ENCODE peak calls at places on chromosomes 4 and X, in six cellular contexts. Z is GM13976, M is pancreas, S is natural killer cell, G is fibroblast of the aortic adventitia, X is choroid plexus epithelial cell. V is an unnamed sample.

GRCh38 chr4:101039367-101039766 is 308.0 kb downstream of the PPP3CA start:
- DNase-seq in S (no peak), Z (no peak), X (no peak), M (no peak), G (no peak), V (no peak)

GRCh38 chrX:111568356-111568755 is 56.9 kb downstream of the SERTM2 start:
- DNase-seq in S (no peak), Z (no peak), M (no peak), X (peak), G (peak), V (no peak)

GRCh38 chr4:138702471-138702870 is 313.1 kb upstream of the NOCT start:
- DNase-seq in G (no peak), M (no peak), S (no peak), Z (no peak), X (no peak), V (no peak)

GRCh38 chr4:8746523-8747466 is 124.8 kb downstream of the HMX1 start:
- DNase-seq in M (no peak), Z (no peak), X (no peak), G (no peak), S (no peak), V (peak)

GRCh38 chr4:7364979-7365378 is 69.8 kb downstream of the PSAPL1 start:
- DNase-seq in G (no peak), S (no peak), M (no peak), Z (no peak), X (no peak), V (no peak)

GRCh38 chr4:20480161-20480947 is 219.9 kb upstream of the PACRGL start:
- DNase-seq in S (no peak), G (no peak), M (no peak), X (no peak), Z (no peak), V (no peak)

GRCh38 chr4:42906906-42907774 is 14.6 kb downstream of the GRXCR1 start:
- DNase-seq in X (no peak), S (no peak), M (peak), Z (no peak), G (no peak), V (no peak)

GRCh38 chr4:156799121-156799589 is 172.4 kb downstream of the PDGFC start:
- DNase-seq in S (no peak), M (no peak), X (peak), Z (no peak), G (peak), V (no peak)

GRCh38 chr4:60588556-60588955 is 611.6 kb upstream of the ADGRL3 start:
- DNase-seq in M (no peak), Z (no peak), S (no peak), X (no peak), G (no peak), V (no peak)

GRCh38 chr4:145681956-145682355 is 2.0 kb downstream of the C4orf51 start:
- DNase-seq in S (no peak), Z (no peak), M (no peak), G (no peak), X (peak), V (no peak)

GRCh38 chr4:8568068-8568668 is 12.0 kb upstream of the GPR78 start:
- DNase-seq in G (no peak), X (peak), S (no peak), Z (no peak), M (no peak), V (no peak)

GRCh38 chr4:159070742-159071141 is 32.1 kb upstream of the RAPGEF2 start:
- DNase-seq in X (peak), G (peak), S (no peak), M (no peak), Z (no peak), V (no peak)

GRCh38 chr4:156892695-156893211 is 78.8 kb downstream of the PDGFC start:
- DNase-seq in Z (no peak), G (no peak), S (no peak), M (no peak), X (no peak), V (no peak)

GRCh38 chr4:124777007-124777406 is 64.5 kb upstream of the ANKRD50 start:
- DNase-seq in X (peak), G (no peak), M (peak), S (no peak), Z (no peak), V (no peak)

GRCh38 chrX:56385336-56385735 is 153.2 kb downstream of the KLF8 start:
- DNase-seq in G (no peak), X (no peak), M (no peak), S (no peak), Z (no peak), V (no peak)

GRCh38 chrX:20066968-20067708 is 49.6 kb downstream of the MAP7D2 start:
- DNase-seq in Z (peak), S (no peak), G (peak), X (peak), M (no peak), V (no peak)

GRCh38 chr4:113976937-113977855 is 2.3 kb downstream of the ARSJ start:
- DNase-seq in X (peak), Z (no peak), S (no peak), M (no peak), G (peak), V (no peak)

GRCh38 chr4:1200425-1201035 is 28.1 kb upstream of the SPON2 start:
- DNase-seq in S (no peak), X (peak), Z (no peak), G (peak), M (peak), V (no peak)

GRCh38 chr4:3484057-3484973 is 21.2 kb downstream of the DOK7 start:
- DNase-seq in X (no peak), M (peak), Z (no peak), S (no peak), G (no peak), V (peak)

GRCh38 chr4:153494562-153494961 is 28.4 kb downstream of the TMEM131L start:
- DNase-seq in M (no peak), G (no peak), Z (no peak), S (no peak), X (no peak), V (no peak)

GRCh38 chrX:30819080-30819479 is 70.0 kb downstream of the TAB3 start:
- DNase-seq in X (no peak), M (no peak), S (no peak), G (no peak), Z (no peak), V (no peak)

GRCh38 chr4:43846111-43846587 is 602.5 kb downstream of the KCTD8 start:
- DNase-seq in G (no peak), S (no peak), X (no peak), M (peak), Z (no peak), V (no peak)

DNA sequence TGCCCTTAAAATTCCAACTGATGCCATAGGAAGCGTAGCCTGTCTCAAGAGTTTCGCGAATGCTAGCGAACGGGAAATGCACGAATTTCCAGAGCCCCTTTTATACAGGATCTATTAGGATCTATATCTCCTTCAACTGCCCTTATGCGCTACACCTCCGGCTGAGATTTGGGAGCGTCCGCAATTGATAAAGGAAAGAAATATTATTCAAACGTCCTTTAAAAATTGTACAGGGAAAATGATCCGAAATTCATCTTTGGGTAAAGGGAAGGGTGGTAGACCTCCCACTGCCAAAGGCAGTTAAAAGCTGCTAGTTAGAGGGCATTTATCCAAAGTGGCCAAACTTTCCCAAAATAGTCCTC is 609 bp downstream of the NR3C2 start:
- DNase-seq in S (no peak), M (no peak), X (no peak), G (no peak), Z (no peak), V (no peak)
- TF ChIP-seq CTCF in S (no peak), M (no peak), X (no peak), G (no peak), Z (no peak), V (no peak)

GRCh38 chr4:99586322-99586721 is 11.7 kb downstream of the MTTP start:
- DNase-seq in G (no peak), X (no peak), S (no peak), M (no peak), Z (no peak), V (no peak)

GRCh38 chr4:99586747-99587146 is 12.1 kb downstream of the MTTP start:
- DNase-seq in X (no peak), G (no peak), M (no peak), S (no peak), Z (no peak), V (no peak)

GRCh38 chr4:99587803-99588202 is 13.2 kb downstream of the MTTP start:
- DNase-seq in X (no peak), Z (no peak), G (no peak), S (no peak), M (no peak), V (no peak)

GRCh38 chr4:99585521-99585920 is 10.9 kb downstream of the MTTP start:
- DNase-seq in Z (no peak), M (no peak), G (no peak), X (no peak), S (no peak), V (no peak)

DNA sequence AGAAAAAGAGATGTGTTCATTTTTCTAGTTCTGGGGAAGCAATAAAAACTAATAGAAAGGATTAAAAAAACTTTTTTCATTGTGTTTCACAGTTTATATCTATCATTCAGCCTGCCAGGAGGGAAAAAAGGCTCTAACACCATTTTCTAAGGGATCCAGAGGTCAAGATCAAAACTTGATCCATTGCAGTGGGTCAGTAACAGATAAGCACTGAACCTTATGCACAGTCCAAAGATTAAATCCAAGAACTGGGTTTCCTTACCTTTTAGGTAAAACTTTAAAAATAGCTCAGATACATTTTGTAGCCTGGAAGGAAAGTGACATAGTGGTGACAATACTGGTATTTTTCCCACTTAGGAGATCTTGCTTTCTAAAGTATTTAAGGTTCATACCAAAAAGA is 12.7 kb downstream of the MTTP start:
- DNase-seq in S (no peak), X (no peak), M (no peak), Z (no peak), G (no peak), V (no peak)
- TF ChIP-seq CTCF in S (no peak), X (no peak), M (no peak), Z (no peak), G (no peak), V (no peak)

GRCh38 chrX:121479406-121479805 is 432.0 kb downstream of the GLUD2 start:
- DNase-seq in Z (no peak), X (peak), S (no peak), M (no peak), G (no peak), V (no peak)
- TF ChIP-seq CTCF in Z (no peak), X (peak), S (no peak), M (no peak), G (no peak), V (no peak)

DNA sequence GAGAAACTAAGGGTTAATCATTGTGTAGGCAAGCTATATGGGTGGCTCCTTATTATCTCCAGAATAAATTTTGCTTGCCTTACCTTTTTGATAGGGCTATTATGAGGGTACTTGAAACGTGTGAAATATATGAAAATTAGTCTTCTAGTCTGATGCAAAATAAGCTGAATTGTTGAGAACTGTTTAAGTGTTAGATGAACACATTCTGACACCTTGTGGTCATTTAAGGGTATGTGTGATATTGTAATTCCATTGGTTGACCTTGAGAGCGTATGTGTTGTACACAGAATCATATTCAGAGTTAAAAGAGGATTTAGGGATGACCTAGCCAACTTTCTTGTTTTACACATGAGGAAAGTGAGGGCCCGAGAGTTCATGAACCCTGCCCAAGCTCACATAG is 44.6 kb upstream of the LINC00632 start:
- DNase-seq in S (no peak), X (peak), Z (no peak), M (no peak), G (peak), V (no peak)
- TF ChIP-seq CTCF in S (no peak), X (peak), Z (no peak), M (peak), G (peak), V (no peak)

DNA sequence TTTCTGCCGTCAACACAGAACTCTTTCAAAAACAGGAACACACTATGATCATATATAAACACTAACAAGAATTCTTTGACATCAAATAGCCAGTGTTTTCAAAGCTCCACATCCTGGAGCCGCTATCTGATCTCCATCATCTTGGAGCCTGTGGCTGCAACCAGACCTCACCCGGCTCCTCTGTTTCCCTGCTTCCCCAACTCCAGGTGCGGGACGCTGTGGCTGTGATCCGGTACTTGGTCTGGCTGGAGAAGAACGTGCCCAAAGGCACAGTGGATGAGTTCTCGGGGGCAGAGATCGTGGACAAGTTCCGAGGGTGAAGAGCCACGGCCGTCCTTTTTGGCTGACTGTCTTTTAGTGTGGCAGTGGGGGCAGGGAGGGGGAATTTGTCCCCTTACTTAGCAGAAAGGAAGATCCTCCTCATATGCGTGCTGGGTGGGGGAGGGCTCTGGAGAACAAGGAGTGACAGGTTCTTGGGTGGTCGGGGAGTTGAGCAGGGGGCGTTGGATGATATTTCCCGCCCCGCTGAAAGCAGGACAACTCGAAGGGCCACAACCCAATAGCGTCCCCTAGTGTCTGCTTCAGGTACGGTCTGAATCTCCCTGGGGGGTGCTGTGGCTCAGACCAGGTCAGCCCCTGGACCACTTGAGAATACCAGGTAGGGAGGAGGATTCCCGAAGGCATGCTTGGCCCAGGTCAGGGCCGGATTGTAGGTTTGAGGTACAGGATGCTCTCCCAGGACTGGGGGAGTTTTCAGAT is 15.7 kb downstream of the XPNPEP2 start:
- DNase-seq in G (no peak), M (no peak), Z (no peak), S (no peak), X (no peak), V (no peak)
- TF ChIP-seq CTCF in G (no peak), M (no peak), Z (peak), S (peak), X (no peak), V (no peak)

DNA sequence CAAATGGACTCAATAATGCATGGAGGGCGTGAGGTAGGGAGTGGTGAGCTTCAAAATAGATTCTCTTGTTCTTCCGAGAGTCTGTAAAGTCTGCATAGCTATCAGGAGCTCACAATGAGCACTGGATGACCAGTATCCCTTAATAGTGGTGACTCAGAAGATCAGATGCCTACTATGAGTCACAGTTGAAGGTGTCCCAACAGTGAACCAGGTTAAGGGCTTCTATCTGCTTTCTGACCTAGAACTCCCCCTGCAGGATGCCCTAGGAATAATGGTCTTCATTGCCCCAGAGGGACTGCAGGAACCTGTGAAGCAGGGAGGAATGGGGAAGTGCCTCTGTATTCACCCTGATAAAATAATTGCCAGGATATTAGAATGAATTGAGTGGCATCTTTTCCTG is 22.1 kb downstream of the DGKK start:
- DNase-seq in M (no peak), Z (no peak), G (no peak), S (no peak), X (no peak), V (no peak)
- TF ChIP-seq CTCF in M (no peak), Z (no peak), G (peak), S (peak), X (no peak), V (no peak)

GRCh38 chr4:168864831-168865541 is 145.1 kb downstream of the CBR4 start:
- DNase-seq in G (peak), X (peak), S (no peak), M (no peak), Z (no peak), V (no peak)
- TF ChIP-seq CTCF in G (peak), X (peak), S (no peak), M (no peak), Z (no peak), V (no peak)

V was measured in activated B cell treated with CpG ODN at 0.5 μM for 24 hours.